ENCODE peak calls at places on chromosomes 11 and 22, in nine cellular contexts. One of them, this sample, is unnamed.

GRCh38 chr11:27255447-27255828 is 107.6 kb downstream of the CCDC34 start:
- DNase-seq in colonic mucosa: no peak
- DNase-seq in AG10803: peak; percentile 97
- DNase-seq in right lobe of liver: no peak
- DNase-seq in CD8-positive, alpha-beta memory T cell: no peak
- DNase-seq in IMR-90: peak; percentile 83
- DNase-seq in right atrium auricular region: no peak
- DNase-seq in fibroblast of lung: peak; percentile 98
- DNase-seq in uterus: no peak
- DNase-seq in this sample: no peak

GRCh38 chr11:37657645-37658044 is 1059.6 kb upstream of the RAG2 start:
- DNase-seq in right lobe of liver: no peak
- DNase-seq in AG10803: no peak
- DNase-seq in right atrium auricular region: no peak
- DNase-seq in colonic mucosa: no peak
- DNase-seq in fibroblast of lung: peak; percentile 47
- DNase-seq in uterus: no peak
- DNase-seq in CD8-positive, alpha-beta memory T cell: no peak
- DNase-seq in IMR-90: peak; percentile 25
- DNase-seq in this sample: no peak

GRCh38 chr11:72798361-72798760 is 4.5 kb upstream of the STARD10 start:
- DNase-seq in right atrium auricular region: no peak
- DNase-seq in fibroblast of lung: no peak
- DNase-seq in uterus: no peak
- DNase-seq in CD8-positive, alpha-beta memory T cell: no peak
- DNase-seq in AG10803: no peak
- DNase-seq in IMR-90: no peak
- DNase-seq in colonic mucosa: no peak
- DNase-seq in right lobe of liver: no peak
- DNase-seq in this sample: no peak

GRCh38 chr22:24433868-24434471 is 6.6 kb downstream of the ADORA2A start:
- DNase-seq in colonic mucosa: no peak
- DNase-seq in uterus: no peak
- DNase-seq in CD8-positive, alpha-beta memory T cell: no peak
- DNase-seq in IMR-90: peak; percentile 73
- DNase-seq in right lobe of liver: peak; percentile 44
- DNase-seq in right atrium auricular region: no peak
- DNase-seq in fibroblast of lung: peak; percentile 65
- DNase-seq in AG10803: peak; percentile 37
- DNase-seq in this sample: no peak

GRCh38 chr11:118883368-118884071 is at the start of gene CXCR5:
- DNase-seq in right atrium auricular region: no peak
- DNase-seq in right lobe of liver: no peak
- DNase-seq in AG10803: no peak
- DNase-seq in uterus: no peak
- DNase-seq in colonic mucosa: no peak
- DNase-seq in fibroblast of lung: peak; percentile 50
- DNase-seq in CD8-positive, alpha-beta memory T cell: no peak
- DNase-seq in IMR-90: peak; percentile 35
- DNase-seq in this sample: no peak

GRCh38 chr11:106281455-106282173 is 204.2 kb downstream of the AASDHPPT start:
- DNase-seq in CD8-positive, alpha-beta memory T cell: no peak
- DNase-seq in IMR-90: peak; percentile 79
- DNase-seq in fibroblast of lung: peak; percentile 92
- DNase-seq in right lobe of liver: no peak
- DNase-seq in colonic mucosa: no peak
- DNase-seq in uterus: no peak
- DNase-seq in right atrium auricular region: no peak
- DNase-seq in AG10803: peak; percentile 90
- DNase-seq in this sample: no peak

GRCh38 chr11:20388096-20389055 is 860 bp downstream of the PRMT3 start:
- DNase-seq in right lobe of liver: no peak
- DNase-seq in IMR-90: no peak
- DNase-seq in AG10803: peak; percentile 25
- DNase-seq in uterus: no peak
- DNase-seq in right atrium auricular region: no peak
- DNase-seq in colonic mucosa: peak; percentile 52
- DNase-seq in fibroblast of lung: no peak
- DNase-seq in CD8-positive, alpha-beta memory T cell: no peak
- DNase-seq in this sample: no peak

GRCh38 chr11:27088353-27088752 is 47.7 kb downstream of the BBOX1 start:
- DNase-seq in AG10803: no peak
- DNase-seq in right atrium auricular region: no peak
- DNase-seq in colonic mucosa: no peak
- DNase-seq in CD8-positive, alpha-beta memory T cell: no peak
- DNase-seq in right lobe of liver: no peak
- DNase-seq in fibroblast of lung: peak; percentile 30
- DNase-seq in uterus: no peak
- DNase-seq in IMR-90: no peak
- DNase-seq in this sample: no peak

GRCh38 chr11:8080069-8080670 is 841 bp upstream of the TUB start:
- DNase-seq in fibroblast of lung: no peak
- DNase-seq in CD8-positive, alpha-beta memory T cell: no peak
- DNase-seq in AG10803: no peak
- DNase-seq in right atrium auricular region: no peak
- DNase-seq in colonic mucosa: no peak
- DNase-seq in uterus: no peak
- DNase-seq in right lobe of liver: no peak
- DNase-seq in IMR-90: no peak
- DNase-seq in this sample: no peak

GRCh38 chr11:9527481-9528140 is 45.9 kb upstream of the WEE1 start:
- DNase-seq in right lobe of liver: no peak
- DNase-seq in AG10803: peak; percentile 94
- DNase-seq in fibroblast of lung: peak; percentile 94
- DNase-seq in right atrium auricular region: no peak
- DNase-seq in colonic mucosa: peak; percentile 42
- DNase-seq in CD8-positive, alpha-beta memory T cell: no peak
- DNase-seq in IMR-90: peak; percentile 74
- DNase-seq in uterus: peak; percentile 43
- DNase-seq in this sample: no peak

GRCh38 chr11:65743928-65744698 is 23.5 kb upstream of the RNASEH2C start:
- DNase-seq in uterus: no peak
- DNase-seq in fibroblast of lung: no peak
- DNase-seq in right atrium auricular region: no peak
- DNase-seq in colonic mucosa: peak; percentile 68
- DNase-seq in right lobe of liver: no peak
- DNase-seq in AG10803: peak; percentile 44
- DNase-seq in CD8-positive, alpha-beta memory T cell: no peak
- DNase-seq in IMR-90: no peak
- DNase-seq in this sample: peak; percentile 89

GRCh38 chr11:8732748-8733241 is 50.2 kb downstream of the RPL27A start:
- DNase-seq in colonic mucosa: no peak
- DNase-seq in right atrium auricular region: peak; percentile 83
- DNase-seq in uterus: peak; percentile 75
- DNase-seq in fibroblast of lung: peak; percentile 84
- DNase-seq in right lobe of liver: peak; percentile 94
- DNase-seq in AG10803: peak; percentile 92
- DNase-seq in CD8-positive, alpha-beta memory T cell: no peak
- DNase-seq in IMR-90: peak; percentile 80
- DNase-seq in this sample: no peak

GRCh38 chr22:29205260-29205597 is 467 bp upstream of the EMID1 start:
- DNase-seq in AG10803: no peak
- DNase-seq in CD8-positive, alpha-beta memory T cell: no peak
- DNase-seq in uterus: no peak
- DNase-seq in colonic mucosa: no peak
- DNase-seq in IMR-90: no peak
- DNase-seq in fibroblast of lung: no peak
- DNase-seq in right lobe of liver: no peak
- DNase-seq in right atrium auricular region: no peak
- DNase-seq in this sample: no peak
- H3K4me3 ChIP-seq in AG10803: no peak overlapping the region
- H3K4me3 ChIP-seq in CD8-positive, alpha-beta memory T cell: no peak overlapping the region
- H3K4me3 ChIP-seq in uterus: peak overlapping the region; percentile 66
- H3K4me3 ChIP-seq in colonic mucosa: no peak overlapping the region
- H3K4me3 ChIP-seq in IMR-90: peak overlapping the region; percentile 34
- H3K4me3 ChIP-seq in fibroblast of lung: no peak overlapping the region
- H3K4me3 ChIP-seq in right lobe of liver: peak overlapping the region; percentile 38
- H3K4me3 ChIP-seq in right atrium auricular region: no peak overlapping the region
- H3K4me3 ChIP-seq in this sample: peak overlapping the region; percentile 54

DNA sequence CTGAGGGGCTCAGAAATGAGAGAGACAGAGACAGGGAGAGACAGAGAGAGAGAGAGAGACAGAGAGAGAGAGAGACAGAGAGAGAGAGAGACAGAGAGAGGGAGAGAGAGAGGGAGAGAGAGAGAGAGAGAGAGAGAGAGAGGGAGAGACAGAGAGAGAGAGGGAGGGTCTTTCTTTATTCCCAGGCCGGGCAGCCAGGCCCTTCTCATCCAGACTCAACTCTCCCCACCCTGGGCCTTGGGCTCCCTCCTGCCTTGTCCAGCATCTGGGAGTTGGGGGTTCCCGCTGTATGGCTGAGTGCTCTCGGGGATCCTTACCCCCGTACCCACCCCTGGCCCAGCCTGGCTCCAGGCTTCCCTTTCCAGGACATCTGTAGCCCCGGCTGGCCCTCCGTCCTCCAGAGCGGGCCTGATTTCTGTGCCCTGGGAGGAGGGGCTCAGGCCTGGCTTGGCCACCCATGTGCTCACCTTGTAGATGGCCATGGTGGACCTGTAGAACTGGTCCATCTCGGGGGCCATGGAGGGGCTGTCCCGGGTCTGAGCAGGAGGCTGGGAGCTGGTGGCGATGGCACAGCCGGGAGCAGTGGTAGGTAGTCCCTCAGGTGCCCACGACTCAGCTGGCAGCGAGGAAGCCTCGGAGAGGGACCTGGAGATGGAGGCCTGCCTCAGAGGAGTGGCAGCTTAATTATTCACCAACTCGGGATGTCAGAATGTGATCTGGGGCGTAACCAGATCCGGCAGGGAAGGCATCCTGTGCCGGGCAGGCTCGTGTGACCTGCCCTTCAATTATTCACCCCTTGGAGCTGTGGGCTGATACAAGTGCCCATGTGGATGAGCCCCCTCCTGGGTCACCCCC is at the start of gene BAIAP2L2:
- DNase-seq in AG10803: no peak
- DNase-seq in IMR-90: no peak
- DNase-seq in uterus: no peak
- DNase-seq in right lobe of liver: peak; percentile 46
- DNase-seq in colonic mucosa: peak; percentile 88
- DNase-seq in CD8-positive, alpha-beta memory T cell: no peak
- DNase-seq in right atrium auricular region: no peak
- DNase-seq in fibroblast of lung: no peak
- DNase-seq in this sample: no peak
- H3K4me3 ChIP-seq in AG10803: no peak within 1 kb of the TSS
- H3K4me3 ChIP-seq in IMR-90: no peak within 1 kb of the TSS
- H3K4me3 ChIP-seq in uterus: no peak within 1 kb of the TSS
- H3K4me3 ChIP-seq in right lobe of liver: no peak within 1 kb of the TSS
- H3K4me3 ChIP-seq in colonic mucosa: peak within 1 kb of the TSS; percentile 46
- H3K4me3 ChIP-seq in CD8-positive, alpha-beta memory T cell: no peak within 1 kb of the TSS
- H3K4me3 ChIP-seq in right atrium auricular region: no peak within 1 kb of the TSS
- H3K4me3 ChIP-seq in fibroblast of lung: no peak within 1 kb of the TSS
- H3K4me3 ChIP-seq in this sample: no peak within 1 kb of the TSS

GRCh38 chr11:74644084-74644483 is 51.7 kb downstream of the POLD3 start:
- DNase-seq in fibroblast of lung: no peak
- DNase-seq in uterus: no peak
- DNase-seq in right lobe of liver: no peak
- DNase-seq in AG10803: no peak
- DNase-seq in IMR-90: no peak
- DNase-seq in right atrium auricular region: no peak
- DNase-seq in CD8-positive, alpha-beta memory T cell: no peak
- DNase-seq in colonic mucosa: no peak
- DNase-seq in this sample: no peak

GRCh38 chr11:74646215-74646614 is 53.8 kb downstream of the POLD3 start:
- DNase-seq in colonic mucosa: no peak
- DNase-seq in IMR-90: no peak
- DNase-seq in uterus: no peak
- DNase-seq in AG10803: no peak
- DNase-seq in CD8-positive, alpha-beta memory T cell: no peak
- DNase-seq in right atrium auricular region: no peak
- DNase-seq in right lobe of liver: no peak
- DNase-seq in fibroblast of lung: no peak
- DNase-seq in this sample: no peak

GRCh38 chr11:74641905-74642304 is 49.5 kb downstream of the POLD3 start:
- DNase-seq in IMR-90: no peak
- DNase-seq in uterus: peak; percentile 48
- DNase-seq in fibroblast of lung: no peak
- DNase-seq in right lobe of liver: no peak
- DNase-seq in colonic mucosa: no peak
- DNase-seq in right atrium auricular region: no peak
- DNase-seq in AG10803: peak; percentile 60
- DNase-seq in CD8-positive, alpha-beta memory T cell: no peak
- DNase-seq in this sample: no peak

GRCh38 chr11:74641289-74641688 is 48.9 kb downstream of the POLD3 start:
- DNase-seq in AG10803: no peak
- DNase-seq in right lobe of liver: no peak
- DNase-seq in right atrium auricular region: no peak
- DNase-seq in CD8-positive, alpha-beta memory T cell: no peak
- DNase-seq in fibroblast of lung: no peak
- DNase-seq in colonic mucosa: no peak
- DNase-seq in IMR-90: no peak
- DNase-seq in uterus: no peak
- DNase-seq in this sample: no peak

DNA sequence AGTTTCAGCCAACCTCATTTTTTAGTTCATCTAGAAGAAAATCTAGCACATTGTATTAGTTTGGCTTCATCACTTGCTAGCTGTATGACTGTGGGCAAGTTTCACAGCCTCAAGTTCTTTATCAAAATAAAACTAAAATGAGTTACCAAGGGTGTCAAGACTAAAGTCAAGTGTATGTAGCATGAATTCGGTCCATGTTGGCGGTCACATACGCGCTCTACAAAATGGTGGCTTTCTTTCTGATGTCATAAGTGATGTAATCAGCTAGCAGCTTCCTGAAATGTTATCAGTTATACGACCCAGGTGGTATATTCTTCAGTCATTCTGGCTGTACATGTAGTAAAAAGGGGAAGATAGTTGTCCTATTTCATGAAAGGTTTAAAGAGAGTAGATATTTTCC is 50.5 kb downstream of the POLD3 start:
- DNase-seq in right atrium auricular region: no peak
- DNase-seq in CD8-positive, alpha-beta memory T cell: no peak
- DNase-seq in colonic mucosa: no peak
- DNase-seq in AG10803: no peak
- DNase-seq in uterus: no peak
- DNase-seq in right lobe of liver: no peak
- DNase-seq in fibroblast of lung: no peak
- DNase-seq in IMR-90: no peak
- DNase-seq in this sample: no peak
- H3K4me3 ChIP-seq in right atrium auricular region: no peak overlapping the region
- H3K4me3 ChIP-seq in CD8-positive, alpha-beta memory T cell: no peak overlapping the region
- H3K4me3 ChIP-seq in colonic mucosa: no peak overlapping the region
- H3K4me3 ChIP-seq in AG10803: no peak overlapping the region
- H3K4me3 ChIP-seq in uterus: no peak overlapping the region
- H3K4me3 ChIP-seq in right lobe of liver: no peak overlapping the region
- H3K4me3 ChIP-seq in fibroblast of lung: no peak overlapping the region
- H3K4me3 ChIP-seq in IMR-90: no peak overlapping the region
- H3K4me3 ChIP-seq in this sample: no peak overlapping the region

DNA sequence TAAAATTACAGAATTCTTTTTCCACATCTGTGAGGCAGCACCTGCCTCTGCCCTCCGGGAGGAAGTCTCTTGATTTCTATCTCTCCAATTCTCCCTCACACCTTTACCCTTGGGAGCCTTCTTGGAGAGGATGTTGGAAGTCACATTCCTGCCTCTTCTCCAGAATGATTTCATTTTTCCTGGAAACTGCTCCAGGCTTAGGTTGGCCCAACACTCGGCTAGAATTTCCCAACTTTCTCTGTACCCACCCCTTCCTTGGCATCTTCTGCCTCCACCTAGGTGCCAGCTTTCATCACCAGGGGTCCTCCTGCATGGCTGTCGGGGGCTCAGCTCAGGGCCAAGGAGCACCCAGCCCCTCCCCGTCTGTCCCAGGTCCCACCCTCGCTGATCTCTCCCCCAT is 43.2 kb downstream of the SLCO2B1 start:
- DNase-seq in CD8-positive, alpha-beta memory T cell: no peak
- DNase-seq in right atrium auricular region: no peak
- DNase-seq in fibroblast of lung: no peak
- DNase-seq in AG10803: no peak
- DNase-seq in IMR-90: no peak
- DNase-seq in uterus: no peak
- DNase-seq in right lobe of liver: no peak
- DNase-seq in colonic mucosa: no peak
- DNase-seq in this sample: no peak
- H3K4me3 ChIP-seq in CD8-positive, alpha-beta memory T cell: no peak overlapping the region
- H3K4me3 ChIP-seq in right atrium auricular region: no peak overlapping the region
- H3K4me3 ChIP-seq in fibroblast of lung: no peak overlapping the region
- H3K4me3 ChIP-seq in AG10803: no peak overlapping the region
- H3K4me3 ChIP-seq in IMR-90: no peak overlapping the region
- H3K4me3 ChIP-seq in uterus: no peak overlapping the region
- H3K4me3 ChIP-seq in right lobe of liver: no peak overlapping the region
- H3K4me3 ChIP-seq in colonic mucosa: no peak overlapping the region
- H3K4me3 ChIP-seq in this sample: no peak overlapping the region